ENCODE peak calls at places on chromosomes 4 and X, in four cellular contexts. One of them, this sample, is unnamed.

GRCh38 chrX:153590961-153591956 is 7.7 kb downstream of the CCNQ start:
- DNase-seq in aorta: peak; percentile 66
- DNase-seq in bronchial epithelial cell: no peak
- DNase-seq in NCI-H1092: no peak
- DNase-seq in this sample: no peak

GRCh38 chr4:74016068-74016467 is 17.6 kb upstream of the CXCL5 start:
- DNase-seq in NCI-H1092: no peak
- DNase-seq in aorta: no peak
- DNase-seq in bronchial epithelial cell: peak; percentile 88
- DNase-seq in this sample: no peak

GRCh38 chr4:25484243-25484721 is 107.2 kb downstream of the ANAPC4 start:
- DNase-seq in aorta: no peak
- DNase-seq in bronchial epithelial cell: peak; percentile 93
- DNase-seq in NCI-H1092: no peak
- DNase-seq in this sample: no peak

GRCh38 chr4:7815562-7815961 is 124.1 kb downstream of the AFAP1 start:
- DNase-seq in bronchial epithelial cell: peak; percentile 55
- DNase-seq in NCI-H1092: no peak
- DNase-seq in aorta: no peak
- DNase-seq in this sample: no peak

GRCh38 chr4:109588176-109588575 is 28.1 kb downstream of the MCUB start:
- DNase-seq in NCI-H1092: no peak
- DNase-seq in bronchial epithelial cell: no peak
- DNase-seq in aorta: no peak
- DNase-seq in this sample: no peak

GRCh38 chrX:103404225-103405008 is 28.1 kb downstream of the BEX3 start:
- DNase-seq in aorta: peak; percentile 82
- DNase-seq in NCI-H1092: peak; percentile 68
- DNase-seq in bronchial epithelial cell: peak; percentile 55
- DNase-seq in this sample: peak; percentile 64

GRCh38 chr4:113639311-113639710 is 122.2 kb downstream of the CAMK2D start:
- DNase-seq in aorta: no peak
- DNase-seq in NCI-H1092: no peak
- DNase-seq in bronchial epithelial cell: no peak
- DNase-seq in this sample: no peak

GRCh38 chrX:149819371-149819770 is 37.6 kb downstream of the MAGEA9 start:
- DNase-seq in bronchial epithelial cell: peak; percentile 31
- DNase-seq in NCI-H1092: no peak
- DNase-seq in aorta: no peak
- DNase-seq in this sample: no peak

This sample was measured in left lung.